ENCODE peak calls at places on chromosomes 7 and 10, in four cellular contexts. A is bronchial epithelial cell, B is endodermal cell, I is OCI-LY7. J is an unnamed sample.

GRCh38 chr10:73956476-73957338 is 41.2 kb upstream of the VCL start:
- DNase-seq in I (peak), B (no peak), A (peak), J (peak)

GRCh38 chr10:79385392-79385795 is 38.1 kb downstream of the PPIF start:
- DNase-seq in B (no peak), A (no peak), I (no peak), J (no peak)

GRCh38 chr10:4931587-4931986 is 31.6 kb upstream of the AKR1C1 start:
- DNase-seq in A (no peak), B (no peak), I (no peak), J (no peak)

GRCh38 chr7:148584154-148584827 is 6.3 kb upstream of the C7orf33 start:
- DNase-seq in B (no peak), A (no peak), I (no peak), J (no peak)

GRCh38 chr10:11682896-11683295 is 59.3 kb upstream of the ECHDC3 start:
- DNase-seq in I (no peak), B (no peak), A (no peak), J (no peak)

GRCh38 chr7:101553018-101553770 is 75.9 kb downstream of the MYL10 start:
- DNase-seq in B (peak), A (no peak), I (no peak), J (peak)

GRCh38 chr7:132656846-132657776 is 80.8 kb upstream of the PLXNA4 start:
- DNase-seq in I (peak), B (peak), A (peak), J (no peak)

GRCh38 chr10:103077491-103078308 is 115.4 kb downstream of the NT5C2 start:
- DNase-seq in A (no peak), B (no peak), I (no peak), J (no peak)

GRCh38 chr10:3455385-3456334 is 283.1 kb upstream of the PITRM1 start:
- DNase-seq in A (no peak), B (peak), I (no peak), J (no peak)

GRCh38 chr7:152617056-152617455 is 58.9 kb downstream of the XRCC2 start:
- DNase-seq in A (no peak), I (no peak), B (no peak), J (no peak)

GRCh38 chr7:152618427-152618826 is 57.5 kb downstream of the XRCC2 start:
- DNase-seq in B (no peak), I (no peak), A (no peak), J (no peak)

GRCh38 chr7:152621426-152621825 is 54.5 kb downstream of the XRCC2 start:
- DNase-seq in A (no peak), I (no peak), B (no peak), J (no peak)

GRCh38 chr7:152615052-152615741 is 60.7 kb downstream of the XRCC2 start:
- DNase-seq in B (no peak), A (no peak), I (no peak), J (no peak)

GRCh38 chr7:152619027-152619739 is 56.8 kb downstream of the XRCC2 start:
- DNase-seq in B (no peak), I (no peak), A (no peak), J (no peak)
- TF ChIP-seq CTCF in B (peak), I (no peak), A (no peak), J (no peak)

DNA sequence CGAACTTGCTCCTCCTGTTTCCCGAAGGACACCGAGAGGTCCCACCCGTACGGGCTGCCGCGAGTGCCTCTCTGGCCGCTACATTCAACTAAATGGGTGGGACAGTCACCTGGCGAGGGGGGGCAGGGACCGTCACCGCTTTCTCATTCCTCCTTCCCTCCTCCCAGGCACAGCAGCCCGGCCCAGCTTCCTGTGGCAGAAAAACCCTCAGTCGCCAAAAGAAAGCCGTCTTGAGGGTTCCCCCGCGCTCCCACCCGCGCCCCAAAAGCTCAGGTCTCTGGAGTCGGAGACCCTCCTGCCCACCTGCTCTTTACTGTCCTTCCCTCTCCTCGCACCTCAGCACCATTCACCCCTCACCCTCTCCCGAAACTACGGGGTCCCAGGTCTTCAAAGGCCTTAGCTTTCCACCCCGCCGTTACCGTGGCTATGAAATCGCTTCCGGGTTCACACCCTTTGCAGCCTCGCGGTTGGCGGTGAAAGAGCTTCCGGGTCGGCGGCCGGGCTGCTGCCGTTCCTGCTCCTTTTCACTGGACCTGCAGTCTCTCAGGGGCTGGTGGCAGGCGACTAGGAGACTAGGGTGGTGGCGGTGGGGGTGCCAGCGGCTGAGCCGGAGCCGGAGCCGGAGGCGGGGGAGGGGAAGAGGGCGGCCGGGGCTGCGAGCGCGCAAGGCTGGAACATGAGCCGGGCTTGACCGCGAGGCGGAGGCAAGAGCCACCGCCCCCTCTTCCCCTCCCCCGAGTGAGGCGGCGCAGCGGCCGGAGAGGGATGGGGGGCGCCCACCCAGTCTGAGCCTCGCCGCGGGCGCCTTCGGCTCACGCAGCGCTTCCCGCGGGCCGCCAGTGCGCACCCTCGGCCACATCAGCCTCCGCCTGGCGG is at the start of the genes ANKIB1 and KRIT1:
- DNase-seq in B (peak), A (peak), I (peak), J (peak)
- TF ChIP-seq CTCF in B (peak), A (peak), I (peak), J (no peak)

GRCh38 chr7:79504607-79505389 is 51.3 kb upstream of the MAGI2 start:
- DNase-seq in I (no peak), A (peak), B (peak), J (peak)

GRCh38 chr7:79497728-79498127 is 44.3 kb upstream of the MAGI2 start:
- DNase-seq in A (no peak), I (no peak), B (no peak), J (no peak)

GRCh38 chr7:79506481-79506880 is 53.0 kb upstream of the MAGI2 start:
- DNase-seq in B (peak), A (no peak), I (no peak), J (no peak)

GRCh38 chr7:79507161-79507560 is 53.7 kb upstream of the MAGI2 start:
- DNase-seq in I (no peak), B (no peak), A (no peak), J (no peak)

DNA sequence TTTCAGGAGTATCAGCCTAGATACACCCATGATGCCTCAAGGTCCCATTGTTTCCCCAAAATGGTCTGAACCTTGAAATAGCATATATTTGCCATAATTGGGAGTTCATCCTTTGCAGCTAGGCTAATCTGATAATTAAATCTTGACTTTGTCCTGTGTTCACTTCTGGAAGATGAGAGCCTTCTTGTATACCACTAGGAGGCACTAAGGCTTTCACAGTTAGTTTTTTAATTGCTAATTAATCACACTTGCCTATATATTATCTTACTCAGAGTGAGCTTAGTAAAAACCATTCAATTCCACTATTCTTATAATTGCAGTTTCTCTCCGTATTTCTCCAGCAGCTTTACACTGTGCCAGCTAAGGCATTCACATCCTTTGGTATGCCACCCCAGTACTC is 48.7 kb upstream of the MAGI2 start:
- DNase-seq in B (no peak), I (no peak), A (peak), J (no peak)
- TF ChIP-seq CTCF in B (peak), I (peak), A (peak), J (no peak)

DNA sequence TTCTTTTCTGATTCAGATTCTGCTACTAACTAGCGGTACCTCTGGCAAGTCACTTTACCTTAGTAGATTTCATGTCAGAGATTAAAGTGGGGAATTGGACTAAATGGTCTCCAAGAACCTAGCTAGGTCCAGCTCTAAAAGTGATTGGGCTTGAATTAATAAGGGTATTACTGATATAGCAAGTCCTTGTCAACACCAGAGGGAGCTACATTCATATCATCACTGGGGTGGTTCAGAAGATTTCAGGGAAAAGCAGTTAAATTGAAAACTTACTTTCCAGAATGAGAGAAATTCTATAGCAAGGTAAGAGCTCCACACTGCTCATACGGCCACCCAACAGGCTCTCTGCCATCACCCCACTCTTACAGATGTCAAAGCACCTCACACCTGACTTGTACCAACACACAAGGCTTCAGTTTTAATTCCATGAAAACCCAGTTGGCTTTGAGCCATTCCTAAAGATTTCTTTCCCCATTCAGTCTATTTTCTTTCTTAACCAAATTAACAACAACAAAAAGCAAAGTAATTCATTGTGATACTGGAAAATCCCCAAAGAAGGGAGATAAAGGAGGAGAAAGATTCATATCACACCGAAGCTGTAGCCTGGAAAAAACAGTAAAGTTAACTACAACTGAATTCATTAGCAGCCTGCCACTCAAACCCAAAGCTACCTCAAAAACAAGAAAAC is 38.0 kb upstream of the SPOCK2 start:
- DNase-seq in A (peak), B (no peak), I (peak), J (no peak)
- TF ChIP-seq CTCF in A (peak), B (peak), I (peak), J (no peak)

GRCh38 chr7:20197837-20198236 is 19.3 kb downstream of the MACC1 start:
- DNase-seq in I (no peak), B (peak), A (no peak), J (no peak)
- TF ChIP-seq CTCF in I (peak), B (peak), A (peak), J (no peak)

GRCh38 chr10:132463333-132464255 is 66.6 kb downstream of the PWWP2B start:
- DNase-seq in A (no peak), B (peak), I (no peak), J (no peak)
- TF ChIP-seq CTCF in A (peak), B (peak), I (peak), J (no peak)

GRCh38 chr7:115511330-115511729 is 519.2 kb downstream of the TFEC start:
- DNase-seq in A (no peak), B (no peak), I (no peak), J (no peak)
- TF ChIP-seq CTCF in A (no peak), B (no peak), I (no peak), J (no peak)

GRCh38 chr10:95392250-95392584 is 101.4 kb upstream of the PDLIM1 start:
- DNase-seq in I (no peak), B (no peak), A (no peak), J (no peak)

GRCh38 chr10:95391164-95391563 is 100.4 kb upstream of the PDLIM1 start:
- DNase-seq in A (no peak), I (no peak), B (no peak), J (no peak)

GRCh38 chr10:95389982-95390381 is 99.2 kb upstream of the PDLIM1 start:
- DNase-seq in I (peak), B (no peak), A (no peak), J (no peak)

GRCh38 chr10:95392711-95393164 is 101.9 kb upstream of the PDLIM1 start:
- DNase-seq in I (no peak), A (no peak), B (no peak), J (no peak)

DNA sequence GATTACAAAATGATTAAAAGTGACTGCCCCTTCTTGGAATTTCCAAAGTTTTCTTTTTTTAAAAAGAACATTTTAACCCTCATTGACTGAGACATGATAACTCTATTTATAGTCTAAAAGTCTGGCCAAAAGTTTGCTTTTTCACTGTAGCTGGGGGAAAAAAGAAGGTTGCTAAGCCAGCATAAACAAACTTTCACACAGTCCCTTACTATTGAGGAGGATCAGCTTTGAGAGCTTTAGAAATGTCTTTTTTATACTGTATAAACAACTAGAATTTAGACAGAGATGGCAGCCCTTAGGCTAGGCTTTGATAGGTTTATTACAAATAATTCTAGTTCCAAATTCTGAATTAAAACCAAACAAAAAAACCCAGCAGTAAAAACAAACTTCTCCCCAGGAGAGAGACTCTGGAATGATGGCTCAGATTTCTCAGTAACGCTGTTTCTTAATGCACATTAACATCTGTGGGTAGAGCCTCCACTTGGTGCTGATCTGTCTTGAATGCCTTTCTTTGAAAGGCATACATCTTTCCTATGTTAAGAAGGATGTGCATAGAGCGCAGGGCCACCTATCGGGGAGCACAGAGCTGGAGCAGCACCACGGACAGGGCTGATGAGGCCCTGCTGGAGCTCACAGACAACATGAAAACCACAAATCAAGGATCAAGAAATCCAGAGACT is 100.9 kb upstream of the PDLIM1 start:
- DNase-seq in A (peak), B (peak), I (peak), J (no peak)
- TF ChIP-seq CTCF in A (no peak), B (peak), I (no peak), J (no peak)

GRCh38 chr10:100728928-100729876 is 16.2 kb upstream of the PAX2 start:
- DNase-seq in B (peak), I (peak), A (peak), J (peak)
- TF ChIP-seq CTCF in B (peak), I (peak), A (peak), J (no peak)

DNA sequence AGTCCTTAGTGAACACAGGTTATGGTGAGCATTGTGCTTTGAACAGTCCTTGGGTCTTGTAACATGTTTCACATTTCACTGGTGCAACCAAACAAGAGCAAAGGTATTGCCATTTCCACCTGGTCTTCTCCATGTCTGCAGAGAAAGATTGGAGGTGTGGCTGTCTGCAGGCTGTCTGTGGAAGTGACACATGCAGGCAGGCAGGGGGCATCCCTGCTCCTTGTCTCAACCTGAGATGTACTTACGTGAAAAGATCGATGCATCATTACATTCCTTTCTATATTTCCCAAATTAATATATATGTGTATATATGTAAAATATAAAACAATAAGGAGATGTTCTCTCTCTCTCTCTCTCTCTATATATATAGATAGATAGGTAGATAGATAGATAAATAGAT is 54.3 kb downstream of the LRRC18 start:
- DNase-seq in I (peak), A (peak), B (peak), J (no peak)
- TF ChIP-seq CTCF in I (peak), A (peak), B (peak), J (no peak)